ENCODE peak calls at places on chromosome 18, in six cellular contexts. R is upper lobe of right lung, Q is epithelial cell of esophagus, I is K562, N is H1, A is left lung. U is an unnamed sample.

GRCh38 chr18:7393080-7393479 is 162.2 kb downstream of the LRRC30 start:
- DNase-seq in A (no peak), Q (no peak), N (no peak), I (no peak), R (no peak), U (no peak)

GRCh38 chr18:62030091-62030985 is 137.5 kb upstream of the RNF152 start:
- DNase-seq in R (no peak), A (no peak), Q (no peak), N (no peak), I (no peak), U (peak)

GRCh38 chr18:21571763-21572162 is 28.7 kb downstream of the ESCO1 start:
- DNase-seq in A (no peak), Q (no peak), I (no peak), N (no peak), R (no peak), U (no peak)

GRCh38 chr18:49817947-49818346 is 4.6 kb upstream of the ACAA2 start:
- DNase-seq in R (no peak), A (no peak), I (peak), Q (peak), N (no peak), U (no peak)

GRCh38 chr18:12599543-12599942 is 58.4 kb downstream of the SPIRE1 start:
- DNase-seq in Q (peak), R (no peak), N (no peak), A (no peak), I (no peak), U (no peak)

GRCh38 chr18:53152478-53152877 is 812.5 kb downstream of the DCC start:
- DNase-seq in A (no peak), N (no peak), I (no peak), R (no peak), Q (no peak), U (no peak)

GRCh38 chr18:3246636-3247242 is 862 bp upstream of the MYL12A start:
- DNase-seq in R (no peak), I (peak), A (no peak), N (no peak), Q (peak), U (no peak)

GRCh38 chr18:74551936-74552555 is 17.7 kb downstream of the CNDP1 start:
- DNase-seq in R (peak), Q (peak), I (peak), A (no peak), N (peak), U (peak)

GRCh38 chr18:676747-677544 is 19.5 kb downstream of the TYMS start:
- DNase-seq in Q (no peak), A (no peak), N (no peak), R (no peak), I (no peak), U (no peak)

GRCh38 chr18:21998531-21998930 is 170.9 kb upstream of the GATA6 start:
- DNase-seq in R (no peak), A (no peak), I (no peak), Q (no peak), N (no peak), U (no peak)

GRCh38 chr18:6961331-6961730 is 156.3 kb downstream of the LAMA1 start:
- DNase-seq in N (no peak), I (no peak), A (no peak), R (no peak), Q (peak), U (no peak)

GRCh38 chr18:48548404-48548771 is 9.6 kb downstream of the CTIF start:
- DNase-seq in Q (peak), I (no peak), N (no peak), A (no peak), R (peak), U (no peak)

GRCh38 chr18:1774261-1774660 is 797.0 kb downstream of the METTL4 start:
- DNase-seq in N (no peak), I (no peak), R (no peak), Q (no peak), A (no peak), U (no peak)

GRCh38 chr18:39173022-39173421 is 1607.4 kb upstream of the CELF4 start:
- DNase-seq in N (no peak), R (no peak), I (no peak), Q (peak), A (no peak), U (no peak)

GRCh38 chr18:79684283-79684631 is 4.7 kb downstream of the CTDP1 start:
- DNase-seq in R (no peak), Q (no peak), A (peak), N (no peak), I (no peak), U (no peak)

GRCh38 chr18:79682481-79682880 is 2.9 kb downstream of the CTDP1 start:
- DNase-seq in A (no peak), N (no peak), Q (no peak), I (no peak), R (no peak), U (no peak)

GRCh38 chr18:79684787-79685186 is 5.2 kb downstream of the CTDP1 start:
- DNase-seq in R (no peak), I (no peak), Q (no peak), N (no peak), A (peak), U (no peak)

GRCh38 chr18:79682896-79683625 is 3.5 kb downstream of the CTDP1 start:
- DNase-seq in A (no peak), I (no peak), R (no peak), N (no peak), Q (no peak), U (no peak)

GRCh38 chr18:79683626-79684282 is 4.2 kb downstream of the CTDP1 start:
- DNase-seq in Q (no peak), I (no peak), A (peak), R (no peak), N (no peak), U (no peak)
- H3K4me3 ChIP-seq in Q (no peak), I (no peak), A (no peak), R (no peak), N (no peak), U (no peak)

DNA sequence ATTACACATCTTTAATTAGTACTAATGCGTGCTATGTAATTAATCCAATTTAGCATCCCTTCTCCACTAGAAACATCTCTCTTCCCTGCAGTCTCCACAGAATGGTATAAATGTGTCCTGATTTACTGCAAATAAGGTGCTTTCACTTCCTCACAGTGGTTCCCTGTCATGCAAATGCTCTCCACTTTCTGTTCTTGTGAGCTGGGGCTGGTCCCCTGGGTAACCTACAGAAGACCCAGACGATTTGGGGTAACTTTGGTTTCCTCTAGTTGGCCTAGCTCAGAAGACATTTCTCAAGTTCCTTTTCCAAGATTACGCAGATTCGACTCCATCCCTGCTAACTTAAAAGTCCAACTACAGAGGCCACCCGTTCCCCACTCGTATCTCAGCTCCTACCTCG is 29.0 kb upstream of the NEDD4L start:
- DNase-seq in R (no peak), Q (no peak), I (no peak), N (no peak), A (no peak), U (no peak)
- H3K4me3 ChIP-seq in R (no peak), Q (no peak), I (no peak), N (no peak), A (no peak), U (no peak)

GRCh38 chr18:63130176-63130575 is 189.4 kb downstream of the BCL2 start:
- DNase-seq in Q (no peak), A (no peak), N (no peak), R (no peak), I (no peak), U (no peak)

GRCh38 chr18:63131106-63131943 is 188.2 kb downstream of the BCL2 start:
- DNase-seq in N (no peak), A (no peak), Q (peak), I (peak), R (no peak), U (no peak)

GRCh38 chr18:63135101-63135500 is 184.5 kb downstream of the BCL2 start:
- DNase-seq in R (no peak), Q (no peak), N (no peak), I (no peak), A (no peak), U (no peak)

GRCh38 chr18:63132819-63133200 is 186.8 kb downstream of the BCL2 start:
- DNase-seq in A (no peak), I (no peak), Q (peak), R (no peak), N (no peak), U (no peak)

GRCh38 chr18:63131944-63132818 is 187.4 kb downstream of the BCL2 start:
- DNase-seq in R (no peak), Q (no peak), A (no peak), I (no peak), N (no peak), U (no peak)
- H3K4me3 ChIP-seq in R (no peak), Q (no peak), A (no peak), I (no peak), N (no peak), U (no peak)

DNA sequence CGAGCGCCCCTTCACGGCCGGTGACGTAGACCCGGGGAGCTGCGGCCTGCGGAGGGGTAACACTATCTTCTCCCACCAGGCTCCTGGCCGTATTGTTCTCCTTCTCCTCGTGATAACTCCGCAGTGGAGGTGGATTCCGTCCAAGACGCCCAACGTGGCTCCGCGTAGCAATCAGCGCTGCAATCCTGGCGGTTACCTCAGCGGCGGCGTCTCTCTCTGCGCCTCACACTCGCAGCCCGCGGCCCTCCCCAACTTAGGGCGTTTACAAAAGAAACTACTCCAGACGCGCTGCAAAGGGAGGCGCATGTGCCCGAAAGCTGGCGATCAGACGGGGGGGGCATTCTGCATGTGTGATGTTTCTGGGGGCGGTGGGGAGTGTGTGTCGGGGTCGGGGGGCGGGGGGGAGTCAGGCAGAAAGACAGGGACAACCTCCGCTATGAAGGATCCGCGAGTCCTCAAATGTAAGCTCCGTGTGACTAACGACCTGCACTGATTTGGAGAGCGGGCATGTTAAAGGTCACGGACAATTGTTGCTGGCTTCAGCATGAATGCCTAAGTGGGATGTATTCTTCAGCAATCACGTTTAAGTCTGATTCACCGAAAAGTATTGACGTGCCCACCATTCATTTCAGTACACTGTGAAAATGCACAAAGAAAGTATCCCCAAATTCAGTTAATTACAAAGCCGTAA is 1.3 kb upstream of the ZNF516 start:
- DNase-seq in N (no peak), R (peak), Q (peak), A (peak), I (peak), U (no peak)
- H3K4me3 ChIP-seq in N (peak), R (peak), Q (peak), A (peak), I (no peak), U (no peak)

GRCh38 chr18:63205791-63206252 is 113.7 kb downstream of the BCL2 start:
- DNase-seq in I (no peak), A (no peak), R (no peak), N (no peak), Q (no peak), U (no peak)

GRCh38 chr18:63208676-63209075 is 110.9 kb downstream of the BCL2 start:
- DNase-seq in A (no peak), R (no peak), Q (no peak), I (no peak), N (no peak), U (no peak)

GRCh38 chr18:63207154-63207790 is 112.3 kb downstream of the BCL2 start:
- DNase-seq in R (no peak), N (no peak), I (no peak), A (no peak), Q (no peak), U (no peak)

GRCh38 chr18:63207825-63208224 is 111.7 kb downstream of the BCL2 start:
- DNase-seq in A (no peak), R (no peak), I (no peak), Q (no peak), N (no peak), U (no peak)

GRCh38 chr18:63206433-63207153 is 113.0 kb downstream of the BCL2 start:
- DNase-seq in Q (no peak), R (no peak), A (no peak), I (no peak), N (no peak), U (no peak)
- H3K4me3 ChIP-seq in Q (no peak), R (no peak), A (no peak), I (no peak), N (no peak), U (no peak)

U was measured in SK-N-MC.